ENCODE peak calls at places on chromosomes 3 and 15, in nine cellular contexts. T, V, U, W, C, D, J, E and O are unnamed samples.

GRCh38 chr3:159263750-159264561 is 462.1 kb downstream of the MFSD1 start:
- DNase-seq in T (no peak), V (no peak), U (no peak), W (peak), C (no peak), D (no peak), J (no peak), E (peak), O (no peak)

GRCh38 chr3:151371531-151371930 is 13.0 kb downstream of the P2RY12 start:
- DNase-seq in T (no peak), V (no peak), U (no peak), W (no peak), C (no peak), D (no peak), J (no peak), E (no peak), O (no peak)

GRCh38 chr3:155785662-155786295 is 20.3 kb downstream of the C3orf33 start:
- DNase-seq in T (no peak), V (no peak), U (no peak), W (no peak), C (no peak), D (no peak), J (no peak), E (no peak), O (no peak)

GRCh38 chr3:112486811-112487505 is 12.3 kb downstream of the BTLA start:
- DNase-seq in T (no peak), V (no peak), U (no peak), W (no peak), C (no peak), D (no peak), J (no peak), E (no peak), O (no peak)

GRCh38 chr3:15157441-15157840 is 48.6 kb upstream of the CAPN7 start:
- DNase-seq in T (no peak), V (no peak), U (no peak), W (no peak), C (no peak), D (no peak), J (no peak), E (no peak), O (no peak)

GRCh38 chr15:43545426-43545825 is 28.0 kb downstream of the MAP1A start:
- DNase-seq in T (no peak), V (no peak), U (no peak), W (no peak), C (no peak), D (no peak), J (no peak), E (no peak), O (no peak)

GRCh38 chr3:120263792-120264191 is 21.2 kb downstream of the GPR156 start:
- DNase-seq in T (no peak), V (no peak), U (no peak), W (no peak), C (peak), D (no peak), J (no peak), E (no peak), O (no peak)

GRCh38 chr15:53473435-53473834 is 286.0 kb downstream of the WDR72 start:
- DNase-seq in T (no peak), V (no peak), U (no peak), W (no peak), C (no peak), D (no peak), J (no peak), E (no peak), O (no peak)

GRCh38 chr3:4380013-4380412 is 76.8 kb downstream of the SETMAR start:
- DNase-seq in T (no peak), V (no peak), U (no peak), W (no peak), C (no peak), D (no peak), J (no peak), E (no peak), O (no peak)

GRCh38 chr3:118501152-118501551 is 533.5 kb downstream of the IGSF11 start:
- DNase-seq in T (no peak), V (no peak), U (no peak), W (peak), C (peak), D (no peak), J (peak), E (peak), O (no peak)
- TF ChIP-seq CTCF in T (no peak), V (no peak), U (no peak), W (no peak), C (peak), D (no peak), J (no peak), E (no peak), O (no peak)

GRCh38 chr3:56471771-56472170 is 3.5 kb upstream of the ERC2 start:
- DNase-seq in T (no peak), V (no peak), U (no peak), W (no peak), C (no peak), D (no peak), J (no peak), E (no peak), O (no peak)

GRCh38 chr3:56467801-56468183 is 475 bp downstream of the ERC2 start:
- DNase-seq in T (no peak), V (no peak), U (no peak), W (no peak), C (no peak), D (no peak), J (no peak), E (no peak), O (no peak)

GRCh38 chr3:56467108-56467507 is 1.2 kb downstream of the ERC2 start:
- DNase-seq in T (no peak), V (peak), U (no peak), W (peak), C (peak), D (peak), J (peak), E (no peak), O (peak)

GRCh38 chr3:56469141-56469540 is 874 bp upstream of the ERC2 start:
- DNase-seq in T (no peak), V (no peak), U (no peak), W (no peak), C (no peak), D (no peak), J (no peak), E (no peak), O (no peak)

DNA sequence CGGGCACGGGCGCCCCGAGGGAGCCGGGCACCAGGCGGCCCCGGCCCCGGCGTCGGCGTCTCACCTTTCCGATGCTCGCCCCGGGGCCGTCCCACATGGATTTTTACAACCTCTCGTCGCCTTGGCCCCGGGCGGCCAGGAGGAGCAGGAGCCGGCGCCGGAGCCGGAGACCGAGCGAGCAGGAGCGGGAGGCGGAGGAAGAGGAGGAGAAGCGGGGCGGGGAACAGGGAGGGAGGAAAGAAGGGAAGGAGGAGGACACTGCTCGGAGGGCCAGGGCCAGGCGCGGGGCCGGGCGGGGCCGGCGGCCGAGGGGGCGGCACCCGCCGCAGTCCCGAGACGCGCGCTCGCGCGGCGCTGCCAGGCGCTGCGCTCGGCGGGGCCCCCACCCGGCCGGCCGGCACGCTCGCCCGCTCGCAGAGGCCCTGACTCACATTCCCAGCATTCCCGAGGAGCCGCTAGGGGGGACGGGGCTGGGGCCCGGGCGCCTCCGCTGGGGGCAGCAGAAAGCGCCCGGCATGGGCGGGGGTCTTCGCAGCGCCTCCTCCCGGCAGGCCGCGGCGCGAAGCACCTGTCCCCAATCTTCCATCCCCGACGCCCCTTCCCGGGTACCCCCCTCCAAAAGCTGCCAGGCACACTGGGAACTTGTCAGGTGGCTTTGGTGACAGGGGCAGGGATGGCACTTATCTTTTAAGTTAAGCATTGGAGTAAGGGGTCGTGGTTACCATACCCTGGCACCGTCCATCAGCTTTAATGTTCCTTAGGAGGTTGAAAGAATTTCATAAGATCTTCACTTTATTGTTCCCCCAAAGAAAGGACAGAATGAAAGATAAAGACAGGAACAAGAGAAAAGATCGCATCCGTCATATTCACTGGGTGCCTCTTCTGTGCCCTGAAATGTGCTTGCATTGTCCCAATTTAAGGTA is at the start of gene ERC2:
- DNase-seq in T (no peak), V (peak), U (no peak), W (peak), C (peak), D (no peak), J (no peak), E (no peak), O (no peak)
- TF ChIP-seq CTCF in T (no peak), V (no peak), U (no peak), W (peak), C (peak), D (peak), J (no peak), E (no peak), O (no peak)

GRCh38 chr3:174125267-174125844 is 727.8 kb downstream of the NLGN1 start:
- DNase-seq in T (no peak), V (no peak), U (no peak), W (no peak), C (peak), D (no peak), J (no peak), E (peak), O (no peak)
- TF ChIP-seq CTCF in T (no peak), V (no peak), U (no peak), W (no peak), C (peak), D (peak), J (no peak), E (peak), O (no peak)

DNA sequence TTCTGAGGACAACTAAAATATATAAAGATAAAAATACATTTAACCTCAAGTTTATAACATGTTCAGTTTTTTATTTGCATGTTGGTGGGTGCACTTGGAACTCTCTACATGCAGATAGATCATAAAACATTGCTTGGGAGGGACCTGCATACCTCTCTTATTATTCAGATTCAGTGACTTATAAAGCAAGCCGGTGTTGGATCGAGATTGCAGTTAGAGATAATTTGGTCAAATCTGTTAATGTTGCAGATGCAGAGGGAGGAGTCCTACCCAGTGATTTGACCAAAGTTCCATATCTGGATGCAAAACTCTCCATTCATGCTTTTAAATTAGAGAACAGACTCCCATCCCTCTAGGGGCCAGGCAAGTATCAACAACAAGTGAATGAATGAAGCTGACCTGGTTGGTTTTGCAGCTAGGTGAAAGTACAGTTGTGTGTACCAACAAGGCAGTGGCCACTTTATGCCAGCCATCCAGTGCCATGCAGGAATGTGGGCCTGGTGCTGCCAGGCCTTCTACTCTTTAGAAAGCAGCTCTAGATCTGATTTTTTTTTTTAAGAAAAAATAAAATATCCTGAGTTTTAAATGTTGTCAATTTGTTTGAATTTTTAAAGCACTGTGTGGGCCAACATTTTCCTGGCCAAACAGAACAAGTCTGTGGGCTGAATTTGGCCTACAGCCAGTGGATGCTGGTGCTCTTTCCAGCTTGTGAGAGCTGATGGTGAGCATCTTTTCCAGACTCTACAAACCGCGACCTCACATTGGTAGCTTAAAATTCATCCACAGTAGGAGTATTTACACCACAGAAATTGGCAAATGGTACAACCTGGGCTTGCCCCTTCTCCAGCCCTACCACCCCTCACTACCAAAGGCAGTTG is 12.3 kb downstream of the CDIN1 start:
- DNase-seq in T (no peak), V (no peak), U (no peak), W (peak), C (no peak), D (no peak), J (no peak), E (no peak), O (no peak)
- TF ChIP-seq CTCF in T (no peak), V (no peak), U (no peak), W (no peak), C (no peak), D (peak), J (no peak), E (no peak), O (no peak)